ENCODE peak calls at places on chromosomes 16 and 17, in nine cellular contexts. T is SHP77; S is heart right ventricle; K is iris pigment epithelial cell; I is CD4-positive, alpha-beta T cell; X is HL-60; E is astrocyte of the hippocampus; C is AML-193; R is GM23338. B is an unnamed sample.

GRCh38 chr16:720990-721764 is at the start of gene ANTKMT:
- DNase-seq in K (peak; percentile 76), S (peak; percentile 82), T (peak; percentile 92), R (peak; percentile 97), E (peak; percentile 91), I (peak; percentile 33), C (peak; percentile 73), X (peak; percentile 89), B (peak; percentile 31)

GRCh38 chr17:48037036-48037881 is at the start of gene COPZ2:
- DNase-seq in S (peak; percentile 75), E (peak; percentile 68), K (peak; percentile 47), I (peak; percentile 46), C (no peak), T (no peak), X (no peak), R (peak; percentile 61), B (no peak)

GRCh38 chr16:87765473-87765775 is 362 bp downstream of the KLHDC4 start:
- DNase-seq in K (peak; percentile 18), E (peak; percentile 29), I (peak; percentile 24), X (peak; percentile 12), S (peak; percentile 19), R (peak; percentile 16), T (peak; percentile 14), C (no peak), B (no peak)

GRCh38 chr16:12329246-12329995 is 352.9 kb downstream of the SNX29 start:
- DNase-seq in S (no peak), T (no peak), I (no peak), R (no peak), K (no peak), E (no peak), C (no peak), X (no peak), B (no peak)

GRCh38 chr17:74809031-74809430 is 32.9 kb upstream of the NAT9 start:
- DNase-seq in R (no peak), T (no peak), S (no peak), C (peak; percentile 45), K (no peak), I (no peak), X (no peak), E (no peak), B (no peak)

GRCh38 chr17:29640413-29640812 is 17.7 kb upstream of the CORO6 start:
- DNase-seq in C (no peak), K (peak; percentile 82), S (no peak), R (no peak), I (no peak), X (no peak), T (no peak), E (no peak), B (no peak)

GRCh38 chr17:73420897-73421296 is 109.1 kb upstream of the CDC42EP4 start:
- DNase-seq in T (peak; percentile 59), R (peak; percentile 62), S (no peak), I (no peak), K (peak; percentile 34), X (no peak), C (peak; percentile 5), E (peak; percentile 13), B (no peak)

GRCh38 chr16:84648595-84649510 is 542 bp downstream of the KLHL36 start:
- DNase-seq in C (no peak), S (peak; percentile 61), K (peak; percentile 17), E (peak; percentile 35), R (peak; percentile 62), T (peak; percentile 16), X (no peak), I (no peak), B (no peak)

GRCh38 chr17:72792771-72793170 is 299.7 kb downstream of the SLC39A11 start:
- DNase-seq in X (no peak), I (no peak), T (no peak), K (no peak), E (no peak), C (no peak), R (no peak), S (no peak), B (no peak)

GRCh38 chr16:52383640-52384292 is 163.2 kb downstream of the TOX3 start:
- DNase-seq in E (peak; percentile 58), I (no peak), X (no peak), S (no peak), C (no peak), T (peak; percentile 39), K (no peak), R (no peak), B (no peak)

GRCh38 chr16:3734084-3734757 is 16.9 kb upstream of the TRAP1 start:
- DNase-seq in S (no peak), X (no peak), R (no peak), T (no peak), C (no peak), E (no peak), K (no peak), I (no peak), B (no peak)

B was measured in NCI-H1694 treated with DMSO at 0.1 percent for 48 hours.